ENCODE peak calls at places on chromosomes 4 and X, in six cellular contexts. Q, Y, O, R, H and V are unnamed samples.

GRCh38 chr4:161577604-161578301 is 586.0 kb downstream of the FSTL5 start:
- DNase-seq in Q (no peak), Y (no peak), O (no peak), R (no peak), H (no peak), V (peak; percentile 92)

GRCh38 chr4:112060212-112060611 is 85.0 kb upstream of the FAM241A start:
- DNase-seq in Q (peak; percentile 31), Y (peak; percentile 7), O (no peak), R (no peak), H (peak; percentile 32), V (peak; percentile 59)

GRCh38 chr4:163331629-163332360 is 601 bp downstream of the NPY1R start:
- DNase-seq in Q (no peak), Y (no peak), O (no peak), R (no peak), H (no peak), V (peak; percentile 24)

GRCh38 chr4:152780267-152780811 is 585 bp downstream of the ARFIP1 start:
- DNase-seq in Q (no peak), Y (peak; percentile 13), O (peak; percentile 18), R (no peak), H (no peak), V (no peak)

GRCh38 chrX:25344191-25344936 is 328.6 kb upstream of the ARX start:
- DNase-seq in Q (no peak), Y (no peak), O (no peak), R (no peak), H (no peak), V (no peak)

GRCh38 chr4:156557962-156558361 is 413.6 kb downstream of the PDGFC start:
- DNase-seq in Q (no peak), Y (no peak), O (no peak), R (no peak), H (no peak), V (no peak)

GRCh38 chr4:140450352-140450751 is 22.9 kb upstream of the CLGN start:
- DNase-seq in Q (no peak), Y (no peak), O (no peak), R (no peak), H (no peak), V (no peak)

GRCh38 chr4:54234497-54235205 is 5.6 kb downstream of the PDGFRA start:
- DNase-seq in Q (no peak), Y (no peak), O (no peak), R (no peak), H (no peak), V (no peak)

GRCh38 chr4:184514121-184514988 is 40.0 kb upstream of the IRF2 start:
- DNase-seq in Q (peak; percentile 8), Y (no peak), O (peak; percentile 26), R (peak; percentile 94), H (peak; percentile 90), V (peak; percentile 48)

GRCh38 chrX:12439396-12439795 is 301.1 kb downstream of the FRMPD4 start:
- DNase-seq in Q (no peak), Y (no peak), O (no peak), R (no peak), H (no peak), V (peak; percentile 31)

GRCh38 chr4:86848136-86848535 is 1.0 kb downstream of the SLC10A6 start:
- DNase-seq in Q (no peak), Y (no peak), O (no peak), R (no peak), H (no peak), V (no peak)

DNA sequence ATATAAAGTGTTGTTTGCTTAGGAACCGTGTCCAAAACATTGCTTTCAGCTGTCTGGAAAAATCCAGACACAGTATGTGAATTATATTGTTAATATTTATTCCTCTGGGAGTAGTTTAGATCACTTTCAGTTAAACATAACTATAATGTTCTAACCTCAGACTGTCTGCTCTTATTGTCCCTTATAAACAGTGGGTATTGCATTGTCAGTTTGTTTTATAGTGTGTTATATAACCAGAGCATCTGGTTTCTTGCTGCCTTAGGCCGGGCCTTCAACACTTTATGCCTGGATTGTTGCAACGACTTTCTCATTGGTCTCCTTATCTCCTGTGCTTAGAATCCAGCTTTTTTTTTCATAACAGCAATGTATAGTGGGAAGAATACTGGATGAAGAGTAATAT is 26.4 kb downstream of the ATG4A start:
- DNase-seq in Q (no peak), Y (no peak), O (no peak), R (no peak), H (no peak), V (no peak)
- TF ChIP-seq CTCF in Q (no peak), Y (no peak), O (no peak), R (no peak), H (no peak), V (no peak)

GRCh38 chrX:51899741-51900140 is 6.3 kb downstream of the MAGED1 start:
- DNase-seq in Q (no peak), Y (no peak), O (no peak), R (no peak), H (no peak), V (no peak)
- TF ChIP-seq MYC in Q (no peak), Y (no peak), O (no peak), R (no peak), H (no peak), V (no peak)

DNA sequence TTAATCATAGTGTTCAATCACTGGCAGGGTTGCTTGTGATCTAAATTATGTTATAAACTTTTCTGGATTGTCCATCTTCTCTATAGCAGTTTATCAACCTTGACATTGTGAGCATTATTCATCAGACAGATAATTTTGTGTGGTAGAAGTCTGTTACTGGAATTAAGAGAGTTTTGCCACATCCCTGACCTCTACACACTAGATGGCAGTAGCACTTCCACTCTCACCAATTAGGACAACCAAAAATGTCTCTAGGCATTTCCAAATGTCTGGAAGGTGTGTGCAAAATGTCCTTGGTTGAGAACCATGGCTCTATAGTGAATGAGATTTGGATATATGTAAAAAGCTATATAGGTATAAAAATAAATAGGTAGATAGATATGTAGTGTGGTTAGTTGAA is 324.1 kb upstream of the FAM47C start:
- DNase-seq in Q (no peak), Y (no peak), O (no peak), R (no peak), H (peak; percentile 1), V (no peak)
- TF ChIP-seq CTCF in Q (no peak), Y (no peak), O (no peak), R (peak; percentile 3), H (no peak), V (no peak)

DNA sequence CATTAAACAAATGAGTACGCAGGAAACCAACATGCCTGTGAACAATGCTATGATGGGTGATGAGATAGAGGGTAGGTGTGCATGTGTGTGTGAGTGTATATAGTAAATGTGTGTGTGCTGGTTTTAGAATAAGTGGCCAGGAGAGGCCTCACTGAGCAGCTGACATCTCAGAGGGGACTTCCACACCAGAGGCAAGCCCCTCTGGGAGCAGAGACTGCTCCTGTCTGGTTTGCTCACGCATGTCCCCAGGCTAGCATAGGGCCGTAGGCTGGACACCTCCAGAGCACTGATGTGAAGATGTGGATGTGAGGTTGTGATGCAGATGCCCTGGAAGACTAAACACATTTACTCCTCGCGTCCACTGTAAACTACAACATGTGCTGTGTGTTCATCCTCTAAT is 104.5 kb downstream of the DRD5 start:
- DNase-seq in Q (no peak), Y (no peak), O (no peak), R (no peak), H (no peak), V (no peak)
- TF ChIP-seq MYC in Q (no peak), Y (no peak), O (no peak), R (no peak), H (no peak), V (no peak)

GRCh38 chrX:9873952-9874351 is 87.7 kb downstream of the SHROOM2 start:
- DNase-seq in Q (peak; percentile 58), Y (peak; percentile 24), O (peak; percentile 47), R (no peak), H (peak; percentile 59), V (peak; percentile 44)
- TF ChIP-seq CTCF in Q (peak; percentile 37), Y (peak; percentile 63), O (peak; percentile 47), R (peak; percentile 75), H (peak; percentile 61), V (peak; percentile 39)

DNA sequence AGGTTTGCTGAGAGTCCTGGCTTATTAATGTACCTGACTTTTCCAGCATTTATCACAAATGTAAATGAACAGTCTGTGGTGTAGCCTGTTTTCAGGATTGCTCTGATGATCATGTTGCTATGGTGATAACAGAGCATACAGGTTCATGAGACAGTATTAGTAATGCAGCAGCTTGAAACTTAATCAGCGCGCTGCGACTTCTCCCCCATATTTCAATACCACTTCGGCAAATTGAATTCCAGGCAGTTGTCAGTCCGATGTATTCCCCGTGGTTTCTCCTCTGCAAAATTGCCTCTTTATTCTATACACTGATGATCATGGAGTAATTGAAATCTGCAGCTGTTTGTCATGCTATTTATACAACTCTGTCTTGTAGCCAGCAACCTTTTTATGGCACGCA is 239.3 kb downstream of the C4orf33 start:
- DNase-seq in Q (no peak), Y (no peak), O (no peak), R (no peak), H (no peak), V (no peak)
- TF ChIP-seq MYC in Q (no peak), Y (no peak), O (no peak), R (no peak), H (no peak), V (no peak)

GRCh38 chr4:139219450-139220055 is 42.5 kb upstream of the ELF2 start:
- DNase-seq in Q (no peak), Y (no peak), O (no peak), R (no peak), H (no peak), V (no peak)

GRCh38 chr4:139208404-139208945 is 31.5 kb upstream of the ELF2 start:
- DNase-seq in Q (no peak), Y (peak; percentile 16), O (no peak), R (no peak), H (peak; percentile 95), V (no peak)

GRCh38 chr4:139210486-139210885 is 33.5 kb upstream of the ELF2 start:
- DNase-seq in Q (no peak), Y (no peak), O (no peak), R (no peak), H (no peak), V (no peak)

GRCh38 chr4:139209470-139210063 is 32.5 kb upstream of the ELF2 start:
- DNase-seq in Q (no peak), Y (no peak), O (no peak), R (no peak), H (no peak), V (no peak)

GRCh38 chr4:139214039-139214534 is 37.1 kb upstream of the ELF2 start:
- DNase-seq in Q (no peak), Y (peak; percentile 69), O (no peak), R (peak; percentile 65), H (peak; percentile 96), V (no peak)
- TF ChIP-seq CTCF in Q (no peak), Y (no peak), O (no peak), R (no peak), H (no peak), V (no peak)